ENCODE peak calls at places on chromosome 20, in ten cellular contexts. G is activated gamma-delta T cell, Y is AML-193, R is PC-3, J is fibroblast of villous mesenchyme, Z is adipocyte, M is AG09309, C is activated T-helper 1 cell treated with Interleukin-2 at 50 U/mL for 16 hours, F is NCI-H226, A is fibroblast of lung. K is an unnamed sample.

GRCh38 chr20:6525447-6526303 is 241.8 kb upstream of the BMP2 start:
- DNase-seq in C (no peak), M (no peak), A (no peak), R (no peak), G (no peak), Z (no peak), F (peak; percentile 40), J (peak; percentile 21), Y (no peak), K (no peak)

GRCh38 chr20:43434565-43434964 is 23.1 kb upstream of the SRSF6 start:
- DNase-seq in Z (no peak), J (no peak), C (no peak), R (no peak), A (no peak), G (no peak), F (no peak), Y (no peak), M (no peak), K (no peak)

GRCh38 chr20:21739161-21739560 is 33.7 kb downstream of the PAX1 start:
- DNase-seq in M (no peak), Y (no peak), R (no peak), F (no peak), C (no peak), J (no peak), G (no peak), A (no peak), Z (no peak), K (no peak)

GRCh38 chr20:688809-689208 is 13.2 kb upstream of the SCRT2 start:
- DNase-seq in Z (no peak), F (no peak), J (no peak), R (no peak), M (no peak), C (no peak), G (no peak), A (no peak), Y (no peak), K (no peak)

GRCh38 chr20:12570371-12570770 is 438.4 kb upstream of the SPTLC3 start:
- DNase-seq in F (no peak), J (peak; percentile 17), C (no peak), A (no peak), G (no peak), Z (no peak), R (peak; percentile 67), Y (peak; percentile 22), M (no peak), K (no peak)

GRCh38 chr20:50826121-50826520 is 31.3 kb downstream of the BCAS4 start:
- DNase-seq in J (no peak), R (no peak), F (no peak), M (no peak), C (no peak), Z (peak; percentile 42), G (no peak), A (peak; percentile 38), Y (no peak), K (no peak)

GRCh38 chr20:50216543-50217206 is 26.0 kb downstream of the CEBPB start:
- DNase-seq in C (no peak), J (no peak), F (no peak), R (no peak), Z (no peak), Y (no peak), M (no peak), A (no peak), G (no peak), K (no peak)

GRCh38 chr20:57716202-57716601 is 6.4 kb upstream of the PMEPA1 start:
- DNase-seq in F (peak; percentile 54), C (no peak), A (peak; percentile 54), G (no peak), Y (no peak), M (no peak), Z (peak; percentile 70), J (peak; percentile 40), R (peak; percentile 68), K (no peak)

GRCh38 chr20:41058007-41058673 is 29.5 kb downstream of the TOP1 start:
- DNase-seq in G (no peak), M (peak; percentile 51), Z (peak; percentile 57), C (no peak), R (peak; percentile 92), A (peak; percentile 58), F (peak; percentile 69), J (peak; percentile 59), Y (no peak), K (no peak)

GRCh38 chr20:15491564-15491963 is 1081.7 kb downstream of the KIF16B start:
- DNase-seq in A (no peak), G (no peak), C (no peak), Y (no peak), Z (no peak), M (no peak), R (peak; percentile 66), F (no peak), J (no peak), K (no peak)

GRCh38 chr20:19774086-19774933 is 16.3 kb downstream of the RIN2 start:
- DNase-seq in Y (no peak), M (no peak), R (no peak), Z (no peak), A (no peak), J (peak; percentile 11), C (no peak), G (no peak), F (no peak), K (no peak)

GRCh38 chr20:6780414-6780813 is 12.9 kb downstream of the BMP2 start:
- DNase-seq in Y (no peak), F (no peak), M (no peak), C (no peak), G (no peak), J (no peak), R (no peak), Z (no peak), A (no peak), K (no peak)

GRCh38 chr20:63580796-63581461 is 6.9 kb upstream of the HELZ2 start:
- DNase-seq in M (peak; percentile 13), J (peak; percentile 46), R (peak; percentile 86), Z (no peak), F (peak; percentile 78), G (no peak), C (peak; percentile 45), A (peak; percentile 44), Y (no peak), K (peak; percentile 45)

GRCh38 chr20:37897008-37897548 is 5.8 kb upstream of the VSTM2L start:
- DNase-seq in A (no peak), Z (no peak), C (no peak), R (no peak), G (no peak), J (no peak), M (no peak), F (no peak), Y (no peak), K (no peak)

GRCh38 chr20:10488436-10489053 is 53.4 kb downstream of the SLX4IP start:
- DNase-seq in Z (no peak), F (no peak), R (no peak), G (no peak), C (no peak), A (no peak), J (no peak), Y (peak; percentile 30), M (no peak), K (no peak)

GRCh38 chr20:4160761-4161305 is 145.5 kb upstream of the RNF24 start:
- DNase-seq in R (peak; percentile 38), C (no peak), Z (peak; percentile 40), J (peak; percentile 73), Y (no peak), M (no peak), A (peak; percentile 77), G (peak; percentile 39), F (no peak), K (peak; percentile 29)

GRCh38 chr20:62845818-62846527 is 15.6 kb downstream of the TCFL5 start:
- DNase-seq in Z (peak; percentile 29), A (no peak), Y (no peak), C (no peak), F (no peak), G (no peak), J (peak; percentile 70), M (no peak), R (no peak), K (no peak)

GRCh38 chr20:43993552-43993951 is 78.9 kb downstream of the TOX2 start:
- DNase-seq in C (no peak), Z (peak; percentile 30), G (no peak), Y (no peak), J (no peak), M (no peak), R (peak; percentile 18), F (no peak), A (no peak), K (no peak)

GRCh38 chr20:15245896-15246295 is 908.5 kb upstream of the FLRT3 start:
- DNase-seq in A (no peak), J (no peak), Y (no peak), F (no peak), M (no peak), C (no peak), G (no peak), Z (no peak), R (no peak), K (no peak)

GRCh38 chr20:41218466-41218865 is 81.1 kb downstream of the PLCG1 start:
- DNase-seq in A (no peak), Z (peak; percentile 72), M (peak; percentile 49), G (no peak), Y (no peak), R (no peak), F (no peak), J (peak; percentile 37), C (no peak), K (no peak)

GRCh38 chr20:33917813-33918525 is 75.7 kb upstream of the RALY start:
- DNase-seq in Y (no peak), M (no peak), F (no peak), J (no peak), R (no peak), A (no peak), Z (no peak), G (no peak), C (no peak), K (no peak)

GRCh38 chr20:48898896-48899513 is 22.5 kb upstream of the ARFGEF2 start:
- DNase-seq in Y (no peak), R (no peak), F (no peak), A (no peak), M (no peak), J (no peak), Z (no peak), C (no peak), G (no peak), K (no peak)

GRCh38 chr20:9926476-9926875 is 87.6 kb upstream of the PAK5 start:
- DNase-seq in J (no peak), Y (no peak), M (no peak), A (no peak), Z (no peak), R (no peak), F (no peak), G (no peak), C (no peak), K (no peak)

GRCh38 chr20:16107172-16107870 is 465.9 kb downstream of the KIF16B start:
- DNase-seq in M (no peak), F (no peak), Y (no peak), J (no peak), G (no peak), C (no peak), R (no peak), A (no peak), Z (no peak), K (no peak)

GRCh38 chr20:4671015-4671414 is 50.7 kb upstream of the PRND start:
- DNase-seq in C (no peak), G (no peak), M (no peak), F (no peak), Z (no peak), Y (no peak), J (no peak), A (no peak), R (no peak), K (no peak)

GRCh38 chr20:18524646-18525045 is 16.9 kb downstream of the SEC23B start:
- DNase-seq in G (no peak), Z (peak; percentile 51), R (peak; percentile 96), A (peak; percentile 65), J (peak; percentile 42), F (peak; percentile 30), C (no peak), M (peak; percentile 20), Y (no peak), K (no peak)

GRCh38 chr20:63032026-63032800 is 25.4 kb upstream of the BHLHE23 start:
- DNase-seq in C (no peak), F (no peak), G (no peak), A (no peak), Z (no peak), J (no peak), M (no peak), Y (no peak), R (no peak), K (no peak)

GRCh38 chr20:49562341-49563014 is 5.5 kb downstream of the PTGIS start:
- DNase-seq in M (no peak), G (no peak), F (peak; percentile 79), Z (peak; percentile 93), R (peak; percentile 74), J (peak; percentile 56), C (no peak), A (peak; percentile 65), Y (no peak), K (no peak)